ENCODE peak calls at places on chromosome 3, in five cellular contexts. One of them, this sample, is unnamed.

GRCh38 chr3:132418916-132419315 is 1.6 kb downstream of the DNAJC13 start:
- DNase-seq in A673: no peak
- DNase-seq in mesothelial cell of epicardium: no peak
- DNase-seq in choroid plexus epithelial cell: peak; percentile 39
- DNase-seq in cardiac muscle cell: no peak
- DNase-seq in this sample: no peak

GRCh38 chr3:52240059-52240885 is 1.3 kb upstream of the TWF2 start:
- DNase-seq in cardiac muscle cell: no peak
- DNase-seq in A673: peak; percentile 47
- DNase-seq in choroid plexus epithelial cell: peak; percentile 98
- DNase-seq in mesothelial cell of epicardium: no peak
- DNase-seq in this sample: peak; percentile 78

GRCh38 chr3:170405101-170405500 is 13.6 kb upstream of the CLDN11 start:
- DNase-seq in choroid plexus epithelial cell: no peak
- DNase-seq in mesothelial cell of epicardium: no peak
- DNase-seq in A673: no peak
- DNase-seq in cardiac muscle cell: no peak
- DNase-seq in this sample: no peak

GRCh38 chr3:123620338-123620737 is 35.5 kb upstream of the HACD2 start:
- DNase-seq in A673: no peak
- DNase-seq in cardiac muscle cell: no peak
- DNase-seq in mesothelial cell of epicardium: no peak
- DNase-seq in choroid plexus epithelial cell: no peak
- DNase-seq in this sample: no peak

GRCh38 chr3:38022887-38023709 is 6.3 kb downstream of the PLCD1 start:
- DNase-seq in A673: no peak
- DNase-seq in cardiac muscle cell: no peak
- DNase-seq in choroid plexus epithelial cell: no peak
- DNase-seq in mesothelial cell of epicardium: no peak
- DNase-seq in this sample: no peak

GRCh38 chr3:87437765-87438164 is 161.4 kb upstream of the POU1F1 start:
- DNase-seq in A673: no peak
- DNase-seq in mesothelial cell of epicardium: no peak
- DNase-seq in choroid plexus epithelial cell: peak; percentile 60
- DNase-seq in cardiac muscle cell: no peak
- DNase-seq in this sample: no peak

GRCh38 chr3:177474652-177475051 is 277.4 kb upstream of the TBL1XR1 start:
- DNase-seq in mesothelial cell of epicardium: no peak
- DNase-seq in cardiac muscle cell: no peak
- DNase-seq in choroid plexus epithelial cell: no peak
- DNase-seq in A673: no peak
- DNase-seq in this sample: no peak

GRCh38 chr3:112136959-112137693 is 4.1 kb upstream of the GCSAM start:
- DNase-seq in choroid plexus epithelial cell: peak; percentile 73
- DNase-seq in cardiac muscle cell: peak; percentile 62
- DNase-seq in A673: peak; percentile 71
- DNase-seq in mesothelial cell of epicardium: no peak
- DNase-seq in this sample: no peak

GRCh38 chr3:32310336-32310735 is 71.9 kb downstream of the CMTM8 start:
- DNase-seq in choroid plexus epithelial cell: no peak
- DNase-seq in A673: no peak
- DNase-seq in cardiac muscle cell: no peak
- DNase-seq in mesothelial cell of epicardium: no peak
- DNase-seq in this sample: no peak

GRCh38 chr3:56467108-56467507 is 1.2 kb downstream of the ERC2 start:
- DNase-seq in mesothelial cell of epicardium: peak; percentile 82
- DNase-seq in cardiac muscle cell: peak; percentile 96
- DNase-seq in choroid plexus epithelial cell: peak; percentile 72
- DNase-seq in A673: peak; percentile 70
- DNase-seq in this sample: peak; percentile 80

GRCh38 chr3:10228248-10228950 is 19.9 kb upstream of the TATDN2 start:
- DNase-seq in mesothelial cell of epicardium: no peak
- DNase-seq in choroid plexus epithelial cell: peak; percentile 36
- DNase-seq in A673: no peak
- DNase-seq in cardiac muscle cell: no peak
- DNase-seq in this sample: no peak

GRCh38 chr3:39910828-39911464 is 101.5 kb downstream of the MYRIP start:
- DNase-seq in choroid plexus epithelial cell: no peak
- DNase-seq in mesothelial cell of epicardium: no peak
- DNase-seq in A673: no peak
- DNase-seq in cardiac muscle cell: no peak
- DNase-seq in this sample: no peak

GRCh38 chr3:71163216-71163918 is 420.2 kb downstream of the FOXP1 start:
- DNase-seq in mesothelial cell of epicardium: no peak
- DNase-seq in choroid plexus epithelial cell: peak; percentile 82
- DNase-seq in cardiac muscle cell: no peak
- DNase-seq in A673: no peak
- DNase-seq in this sample: no peak

GRCh38 chr3:17430574-17430973 is 311.9 kb downstream of the TBC1D5 start:
- DNase-seq in choroid plexus epithelial cell: no peak
- DNase-seq in mesothelial cell of epicardium: no peak
- DNase-seq in A673: no peak
- DNase-seq in cardiac muscle cell: no peak
- DNase-seq in this sample: no peak

GRCh38 chr3:100891033-100891432 is 102.2 kb downstream of the ABI3BP start:
- DNase-seq in choroid plexus epithelial cell: peak; percentile 86
- DNase-seq in A673: peak; percentile 33
- DNase-seq in mesothelial cell of epicardium: no peak
- DNase-seq in cardiac muscle cell: no peak
- DNase-seq in this sample: no peak
- TF ChIP-seq CTCF in choroid plexus epithelial cell: peak; percentile 62
- TF ChIP-seq CTCF in A673: peak; percentile 42
- TF ChIP-seq CTCF in mesothelial cell of epicardium: no peak
- TF ChIP-seq CTCF in cardiac muscle cell: peak; percentile 59
- TF ChIP-seq CTCF in this sample: no peak

DNA sequence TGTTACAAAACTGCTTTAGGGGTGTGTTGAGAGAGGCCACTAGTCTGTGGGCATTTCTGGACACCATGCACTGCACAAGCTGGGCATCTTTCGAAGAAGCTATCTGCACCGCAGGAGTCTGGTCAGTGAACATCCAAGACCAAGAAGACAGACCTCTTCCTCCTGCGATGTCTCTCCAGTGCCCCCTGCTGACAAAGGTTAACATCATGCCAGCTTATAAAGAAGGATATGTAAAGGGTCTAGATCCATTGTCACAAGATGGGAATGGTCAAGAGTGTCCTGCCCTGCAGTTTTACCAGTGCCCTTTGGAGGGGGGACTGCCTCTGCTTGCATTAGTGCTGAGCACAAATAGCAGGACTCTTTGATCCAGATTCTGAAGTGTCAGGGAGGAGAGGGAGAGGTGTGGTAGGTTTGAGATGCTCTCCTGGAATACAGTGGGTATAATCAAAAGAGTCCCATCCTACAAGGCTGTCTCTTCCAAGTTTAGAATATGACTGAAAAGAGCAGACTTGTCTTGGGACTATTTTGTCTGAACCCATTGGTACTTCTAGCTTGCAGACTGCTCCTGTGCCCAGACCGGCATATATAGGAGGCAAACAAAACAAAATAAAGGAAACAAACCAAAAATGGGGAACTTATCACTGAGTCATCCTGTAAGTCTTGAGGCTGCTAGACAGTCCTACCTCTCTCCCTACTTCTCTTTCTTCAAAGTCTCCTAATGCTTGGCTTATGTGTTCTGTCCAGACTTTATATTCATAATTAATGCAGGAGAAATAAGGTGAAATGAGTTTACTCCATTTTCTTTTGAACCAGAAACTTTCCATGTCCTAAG is 266.5 kb downstream of the ZNF385D start:
- DNase-seq in A673: peak; percentile 21
- DNase-seq in cardiac muscle cell: peak; percentile 75
- DNase-seq in mesothelial cell of epicardium: peak; percentile 60
- DNase-seq in choroid plexus epithelial cell: peak; percentile 72
- DNase-seq in this sample: peak; percentile 61
- TF ChIP-seq CTCF in A673: peak; percentile 41
- TF ChIP-seq CTCF in cardiac muscle cell: peak; percentile 89
- TF ChIP-seq CTCF in mesothelial cell of epicardium: peak; percentile 39
- TF ChIP-seq CTCF in choroid plexus epithelial cell: peak; percentile 66
- TF ChIP-seq CTCF in this sample: peak; percentile 48

GRCh38 chr3:147409143-147410121 is at the start of gene ZIC1:
- DNase-seq in choroid plexus epithelial cell: peak; percentile 98
- DNase-seq in cardiac muscle cell: no peak
- DNase-seq in mesothelial cell of epicardium: no peak
- DNase-seq in A673: no peak
- DNase-seq in this sample: no peak

GRCh38 chr3:147407107-147407494 is 758 bp upstream of the ZIC4 start:
- DNase-seq in choroid plexus epithelial cell: peak; percentile 76
- DNase-seq in mesothelial cell of epicardium: no peak
- DNase-seq in cardiac muscle cell: no peak
- DNase-seq in A673: no peak
- DNase-seq in this sample: no peak

GRCh38 chr3:147410126-147410517 is 957 bp downstream of the ZIC1 start:
- DNase-seq in A673: no peak
- DNase-seq in cardiac muscle cell: no peak
- DNase-seq in mesothelial cell of epicardium: no peak
- DNase-seq in choroid plexus epithelial cell: peak; percentile 54
- DNase-seq in this sample: no peak

GRCh38 chr3:147407495-147408179 is 1.3 kb upstream of the ZIC4 start:
- DNase-seq in cardiac muscle cell: no peak
- DNase-seq in choroid plexus epithelial cell: peak; percentile 52
- DNase-seq in A673: no peak
- DNase-seq in mesothelial cell of epicardium: no peak
- DNase-seq in this sample: no peak

DNA sequence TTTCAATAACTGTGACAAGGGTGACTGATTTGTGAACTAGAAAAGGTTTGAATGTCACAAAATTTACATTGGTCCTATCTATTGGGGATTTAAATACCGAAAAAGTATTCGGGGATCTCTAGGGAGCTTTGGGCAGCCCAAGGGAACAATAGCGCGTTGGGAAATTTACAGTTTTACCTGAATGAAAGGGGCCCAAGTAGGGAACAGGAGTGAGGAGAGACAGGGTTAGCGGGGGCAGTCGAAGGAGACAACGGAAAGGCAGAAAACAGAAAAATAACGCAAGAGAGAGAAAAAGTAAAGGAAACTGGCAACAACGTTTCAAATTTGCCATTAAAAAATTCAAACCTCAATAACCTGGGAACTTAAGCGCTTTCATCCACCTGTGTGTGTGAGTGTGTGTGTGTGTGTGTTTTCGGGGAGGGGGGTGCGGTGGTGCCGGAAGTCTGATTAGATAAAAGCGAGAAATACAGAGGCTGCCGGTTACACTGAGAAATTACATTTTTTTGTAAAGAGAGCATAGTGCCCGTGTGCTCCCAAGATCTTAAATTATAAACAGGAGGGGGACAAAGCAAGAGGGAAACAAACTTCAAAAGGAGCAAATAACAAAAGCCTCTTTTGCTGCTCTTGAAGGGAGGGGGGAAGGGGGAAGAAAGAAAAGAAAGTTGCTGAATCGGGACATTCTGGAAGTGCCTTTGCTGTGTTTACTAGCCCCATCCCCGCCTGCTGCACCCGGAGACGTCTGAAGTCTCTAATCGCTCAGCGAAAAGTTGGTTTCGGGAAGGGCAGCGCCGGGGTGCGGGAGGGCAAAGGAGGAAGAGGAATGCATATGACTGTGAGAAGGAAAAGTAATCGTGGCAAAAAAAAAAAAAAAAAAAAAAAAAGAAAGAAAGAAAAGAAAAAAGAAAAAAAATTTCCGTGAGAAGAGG is 722 bp upstream of the ZIC1 start:
- DNase-seq in choroid plexus epithelial cell: peak; percentile 84
- DNase-seq in A673: no peak
- DNase-seq in cardiac muscle cell: no peak
- DNase-seq in mesothelial cell of epicardium: no peak
- DNase-seq in this sample: no peak
- TF ChIP-seq CTCF in choroid plexus epithelial cell: no peak
- TF ChIP-seq CTCF in A673: no peak
- TF ChIP-seq CTCF in cardiac muscle cell: no peak
- TF ChIP-seq CTCF in mesothelial cell of epicardium: no peak
- TF ChIP-seq CTCF in this sample: no peak

GRCh38 chr3:139629033-139629432 is 48.7 kb downstream of the NMNAT3 start:
- DNase-seq in choroid plexus epithelial cell: peak; percentile 21
- DNase-seq in cardiac muscle cell: no peak
- DNase-seq in mesothelial cell of epicardium: no peak
- DNase-seq in A673: peak; percentile 63
- DNase-seq in this sample: peak; percentile 28
- TF ChIP-seq CTCF in choroid plexus epithelial cell: peak; percentile 49
- TF ChIP-seq CTCF in cardiac muscle cell: peak; percentile 22
- TF ChIP-seq CTCF in mesothelial cell of epicardium: no peak
- TF ChIP-seq CTCF in A673: peak; percentile 65
- TF ChIP-seq CTCF in this sample: no peak

DNA sequence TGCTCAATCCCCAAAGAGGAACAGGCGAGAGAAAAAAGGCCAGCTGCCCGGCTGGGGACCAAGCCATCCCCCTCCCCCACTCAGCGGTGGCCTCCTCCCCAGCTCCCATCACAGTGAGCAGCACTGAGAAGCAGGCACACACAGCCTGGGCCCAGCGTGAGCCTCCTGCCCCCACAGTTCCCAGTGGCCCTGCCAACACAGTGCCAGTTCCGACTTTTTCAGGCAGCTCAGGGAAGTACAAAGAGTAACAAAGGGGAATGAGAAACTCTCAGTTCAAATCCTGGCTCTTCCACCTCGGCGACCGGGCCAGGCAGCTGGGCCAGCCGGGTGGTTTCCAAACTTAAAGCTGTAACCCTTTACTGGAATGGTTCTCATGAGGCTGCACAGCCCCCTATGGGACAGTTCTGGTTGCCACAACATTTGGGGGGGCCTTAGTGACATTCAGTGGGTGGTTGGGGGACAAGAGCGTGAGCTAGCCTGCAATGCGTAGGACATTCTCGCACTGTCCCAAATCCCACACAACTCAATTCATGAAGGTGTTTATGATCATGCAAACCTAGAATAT is 18.4 kb downstream of the TNK2 start:
- DNase-seq in mesothelial cell of epicardium: no peak
- DNase-seq in A673: no peak
- DNase-seq in choroid plexus epithelial cell: no peak
- DNase-seq in cardiac muscle cell: no peak
- DNase-seq in this sample: peak; percentile 60
- TF ChIP-seq CTCF in mesothelial cell of epicardium: no peak
- TF ChIP-seq CTCF in A673: no peak
- TF ChIP-seq CTCF in choroid plexus epithelial cell: no peak
- TF ChIP-seq CTCF in cardiac muscle cell: no peak
- TF ChIP-seq CTCF in this sample: no peak

DNA sequence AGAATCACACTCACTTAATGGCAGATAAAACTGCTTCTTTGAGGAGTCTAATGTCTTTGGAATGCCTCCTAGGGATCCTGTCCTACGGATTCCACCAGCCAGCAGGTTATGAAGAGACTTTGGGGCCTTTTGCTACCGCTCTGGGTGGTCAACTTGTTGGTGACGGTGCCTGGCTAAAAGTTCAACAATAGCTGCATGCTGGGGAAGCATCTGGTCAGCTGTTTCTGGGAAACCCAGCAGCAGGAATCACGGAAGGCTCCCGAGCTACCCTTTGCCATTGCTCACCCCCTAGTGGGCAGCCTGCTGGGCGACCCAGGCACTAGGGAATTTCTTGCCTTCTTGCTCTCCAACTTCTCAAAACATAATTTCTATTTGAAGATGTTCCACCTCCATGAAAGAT is 263.3 kb downstream of the NEK10 start:
- DNase-seq in choroid plexus epithelial cell: peak; percentile 15
- DNase-seq in mesothelial cell of epicardium: no peak
- DNase-seq in A673: no peak
- DNase-seq in cardiac muscle cell: peak; percentile 32
- DNase-seq in this sample: peak; percentile 22
- TF ChIP-seq CTCF in choroid plexus epithelial cell: peak; percentile 36
- TF ChIP-seq CTCF in mesothelial cell of epicardium: no peak
- TF ChIP-seq CTCF in A673: peak; percentile 17
- TF ChIP-seq CTCF in cardiac muscle cell: peak; percentile 8
- TF ChIP-seq CTCF in this sample: no peak

This sample was measured in glutamatergic neuron.